ENCODE peak calls at places on chromosomes 11 and 22, in six cellular contexts. U, V, J, W, X and F are unnamed samples.

GRCh38 chr11:46524201-46524600 is 69.6 kb downstream of the AMBRA1 start:
- DNase-seq in U (no peak), X (no peak), W (no peak), J (no peak), V (no peak), F (no peak)

GRCh38 chr11:60370811-60371297 is 7.5 kb upstream of the MS4A7 start:
- DNase-seq in W (no peak), J (no peak), U (peak; percentile 72), X (no peak), V (peak; percentile 46), F (peak; percentile 85)

GRCh38 chr22:26548984-26549383 is 36.7 kb upstream of the TFIP11 start:
- DNase-seq in V (peak; percentile 80), J (no peak), X (no peak), U (no peak), W (no peak), F (peak; percentile 92)

GRCh38 chr11:1515082-1516060 is 28.8 kb upstream of the MOB2 start:
- DNase-seq in V (peak; percentile 72), W (peak; percentile 47), J (peak; percentile 86), X (peak; percentile 79), U (peak; percentile 63), F (peak; percentile 26)

GRCh38 chr22:38735126-38735464 is 20.7 kb downstream of the SUN2 start:
- DNase-seq in W (no peak), X (no peak), J (no peak), U (no peak), V (no peak), F (no peak)

GRCh38 chr11:3182462-3182852 is 17.3 kb upstream of the OSBPL5 start:
- DNase-seq in J (no peak), V (no peak), W (no peak), U (no peak), X (no peak), F (no peak)

GRCh38 chr22:23539135-23539838 is 40.8 kb downstream of the IGLL1 start:
- DNase-seq in V (peak; percentile 88), U (peak; percentile 86), W (peak; percentile 69), J (peak; percentile 81), X (peak; percentile 49), F (peak; percentile 68)

GRCh38 chr11:113261709-113262475 is 52.5 kb upstream of the TTC12 start:
- DNase-seq in X (no peak), W (peak; percentile 11), U (no peak), J (no peak), V (no peak), F (no peak)

GRCh38 chr11:12090761-12091261 is 19.6 kb upstream of the MICAL2 start:
- DNase-seq in V (no peak), X (no peak), W (no peak), J (no peak), U (no peak), F (peak; percentile 97)

GRCh38 chr11:100715163-100715792 is 28.2 kb downstream of the ARHGAP42 start:
- DNase-seq in W (no peak), X (no peak), U (no peak), V (no peak), J (no peak), F (no peak)

GRCh38 chr22:37627545-37627944 is 11.9 kb upstream of the SH3BP1 start:
- DNase-seq in V (no peak), U (no peak), W (no peak), J (no peak), X (no peak), F (no peak)

GRCh38 chr11:70913715-70914231 is 338.6 kb downstream of the SHANK2 start:
- DNase-seq in V (no peak), W (no peak), J (no peak), U (no peak), X (no peak), F (no peak)

GRCh38 chr22:36027579-36027959 is 1.1 kb downstream of the RBFOX2 start:
- DNase-seq in X (no peak), W (no peak), U (no peak), J (no peak), V (peak; percentile 7), F (no peak)

GRCh38 chr11:20584093-20584774 is 15.2 kb upstream of the SLC6A5 start:
- DNase-seq in X (no peak), V (no peak), J (no peak), U (no peak), W (no peak), F (peak; percentile 80)

GRCh38 chr11:130827697-130828377 is 88.4 kb downstream of the SNX19 start:
- DNase-seq in X (peak; percentile 28), V (no peak), J (peak; percentile 40), W (peak; percentile 82), U (peak; percentile 65), F (peak; percentile 78)

GRCh38 chr11:47991266-47991830 is 11.0 kb downstream of the PTPRJ start:
- DNase-seq in U (peak; percentile 33), W (no peak), X (no peak), J (peak; percentile 80), V (peak; percentile 44), F (peak; percentile 55)

GRCh38 chr11:41522899-41523672 is 63.6 kb upstream of the LRRC4C start:
- DNase-seq in W (no peak), U (no peak), V (no peak), X (no peak), J (no peak), F (no peak)

DNA sequence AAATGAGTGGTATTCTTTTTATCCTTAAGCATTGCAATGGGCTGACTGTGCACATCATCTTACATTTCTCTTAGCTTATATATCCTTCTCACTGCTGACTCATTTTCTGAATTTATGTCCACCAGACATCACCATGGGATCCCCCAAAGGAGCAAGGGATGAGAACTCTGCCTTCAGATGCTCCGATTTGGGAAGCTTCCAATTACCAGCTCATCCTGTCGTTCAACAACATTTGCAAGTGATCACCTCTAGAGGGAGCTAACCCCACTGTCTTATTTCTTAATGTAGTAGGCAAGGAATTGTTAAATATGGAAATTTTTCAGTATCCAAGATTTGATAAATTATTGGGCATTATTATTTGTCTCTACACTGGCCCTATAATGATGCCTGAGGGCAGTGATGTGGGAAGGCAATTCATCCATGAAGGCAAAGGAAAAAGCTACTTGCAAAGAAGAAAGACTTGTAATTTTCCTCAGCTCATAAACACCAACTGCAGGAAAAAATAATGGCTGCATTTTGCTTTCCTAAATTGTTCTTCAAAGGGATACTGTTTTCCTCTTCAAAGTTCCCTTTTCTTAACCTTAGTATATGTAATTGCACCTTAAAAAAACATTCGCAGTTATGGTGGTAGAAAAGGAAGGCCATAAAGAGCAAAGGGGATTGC is 102.4 kb upstream of the FSHB start:
- DNase-seq in X (peak; percentile 18), J (no peak), W (peak; percentile 60), V (peak; percentile 11), U (peak; percentile 31), F (peak; percentile 46)
- TF ChIP-seq CTCF in X (peak; percentile 30), J (no peak), W (peak; percentile 61), V (no peak), U (peak; percentile 52), F (peak; percentile 64)

DNA sequence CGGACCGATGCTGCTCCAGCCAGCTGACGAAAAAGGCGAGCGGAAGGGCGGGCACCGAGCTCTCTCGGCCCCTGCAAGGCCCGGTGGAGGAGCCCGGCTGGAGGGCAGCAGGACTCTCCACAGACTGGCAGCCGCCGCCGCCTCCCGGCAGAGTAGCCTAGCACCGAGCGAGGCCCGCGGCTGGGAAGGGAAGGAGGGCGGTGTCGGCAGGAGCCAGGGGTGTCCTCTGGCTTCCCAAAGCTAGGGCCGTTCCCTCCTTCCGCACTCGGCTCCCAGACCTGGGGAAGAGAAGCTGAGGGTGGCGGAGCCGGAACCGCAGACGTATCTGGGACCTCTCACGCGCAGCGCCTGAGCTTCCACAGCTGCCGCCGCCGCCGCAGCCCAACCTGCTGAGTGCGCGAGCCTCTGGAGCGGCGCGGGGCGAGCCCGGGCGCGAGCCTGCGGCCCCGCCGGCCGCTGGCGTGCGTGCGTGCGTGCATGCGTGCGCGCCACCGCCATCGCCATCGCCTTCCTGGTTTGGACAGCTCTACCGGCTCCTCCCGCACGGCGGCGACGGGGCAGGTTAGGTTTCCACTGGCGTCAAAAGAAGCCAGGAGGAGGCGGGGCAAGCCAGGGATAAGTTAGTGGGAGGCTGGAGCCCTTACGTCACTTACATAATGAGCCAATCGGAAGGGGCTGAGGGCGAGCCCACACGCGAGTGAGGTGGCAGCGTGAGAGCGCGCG is at the start of gene RAB6A:
- DNase-seq in X (peak; percentile 97), V (peak; percentile 100), J (peak; percentile 100), W (peak; percentile 100), U (peak; percentile 100), F (peak; percentile 96)
- H3K4me3 ChIP-seq in X (peak within 1 kb of the TSS; percentile 97), V (peak within 1 kb of the TSS; percentile 98), J (peak within 1 kb of the TSS; percentile 99), W (peak within 1 kb of the TSS; percentile 81), U (peak within 1 kb of the TSS; percentile 95), F (peak within 1 kb of the TSS; percentile 97)

GRCh38 chr11:66858186-66858938 is 1.5 kb downstream of the LRFN4 start:
- DNase-seq in U (no peak), J (no peak), V (no peak), X (no peak), W (no peak), F (no peak)
- H3K36me3 ChIP-seq in U (no peaks in the 10 kb centered on the region), J (no peaks in the 10 kb centered on the region), V (no peaks in the 10 kb centered on the region), X (peaks cover 36% of the 10 kb centered on the region), W (peaks cover 23% of the 10 kb centered on the region), F (peaks cover 14% of the 10 kb centered on the region)

GRCh38 chr11:66283461-66284105 is 5.4 kb downstream of the YIF1A start:
- DNase-seq in X (peak; percentile 65), J (no peak), U (no peak), V (no peak), W (no peak), F (no peak)
- TF ChIP-seq CTCF in X (no peak), J (no peak), U (no peak), V (no peak), W (no peak), F (no peak)

GRCh38 chr22:44373234-44373633 is 60.5 kb upstream of the SHISAL1 start:
- DNase-seq in U (no peak), J (no peak), X (no peak), V (no peak), W (no peak), F (no peak)

GRCh38 chr22:44371741-44372525 is 59.2 kb upstream of the SHISAL1 start:
- DNase-seq in X (no peak), U (no peak), J (no peak), V (no peak), W (no peak), F (no peak)

GRCh38 chr22:44369916-44370804 is 57.4 kb upstream of the SHISAL1 start:
- DNase-seq in U (no peak), W (no peak), X (no peak), V (no peak), J (no peak), F (no peak)

GRCh38 chr22:44375451-44375850 is 62.7 kb upstream of the SHISAL1 start:
- DNase-seq in W (no peak), V (no peak), J (no peak), U (no peak), X (no peak), F (no peak)

DNA sequence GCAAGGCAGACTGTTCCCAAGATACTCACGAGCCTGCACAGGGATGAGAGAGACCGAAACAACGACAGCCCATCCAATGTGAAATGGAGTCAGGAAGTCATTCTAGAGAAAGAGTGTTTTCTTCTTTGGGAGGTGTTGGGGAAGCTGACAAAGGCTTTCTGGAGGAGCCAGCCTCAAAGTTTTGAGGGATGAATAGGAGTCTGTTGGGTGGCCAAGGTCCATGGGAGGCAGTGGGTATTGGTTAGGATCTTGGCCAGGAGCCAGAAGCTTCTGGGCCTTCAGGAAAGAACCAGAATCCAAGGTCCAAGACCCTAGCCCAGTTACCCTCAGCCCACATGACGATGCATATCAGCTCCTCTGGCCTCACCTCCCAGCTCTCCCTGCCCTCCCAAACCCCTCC is 59.9 kb upstream of the SHISAL1 start:
- DNase-seq in U (no peak), W (no peak), X (no peak), V (no peak), J (no peak), F (no peak)
- H3K4me3 ChIP-seq in U (no peak overlapping the region), W (no peak overlapping the region), X (no peak overlapping the region), V (no peak overlapping the region), J (no peak overlapping the region), F (no peak overlapping the region)